ENCODE peak calls at places on chromosomes 5 and 9, in four cellular contexts. E, D, P and V are unnamed samples.

GRCh38 chr5:166093312-166093711 is 2198.1 kb upstream of the WWC1 start:
- DNase-seq in E (no peak), D (no peak), P (no peak), V (no peak)

GRCh38 chr5:115602585-115603125 is 376 bp upstream of the TICAM2 start:
- DNase-seq in E (no peak), D (no peak), P (no peak), V (no peak)

GRCh38 chr5:94893404-94894145 is 275.1 kb downstream of the SLF1 start:
- DNase-seq in E (peak), D (no peak), P (peak), V (peak)

GRCh38 chr5:116944171-116944570 is 369.5 kb upstream of the SEMA6A start:
- DNase-seq in E (no peak), D (peak), P (no peak), V (no peak)

GRCh38 chr5:149878371-149878770 is 66.2 kb downstream of the PDE6A start:
- DNase-seq in E (no peak), D (no peak), P (no peak), V (peak)

GRCh38 chr9:123660691-123661090 is 269.2 kb downstream of the DENND1A start:
- DNase-seq in E (no peak), D (no peak), P (no peak), V (no peak)

GRCh38 chr5:78377056-78377717 is 16.8 kb downstream of the SCAMP1 start:
- DNase-seq in E (no peak), D (no peak), P (peak), V (peak)

GRCh38 chr9:79939819-79940218 is 368.1 kb downstream of the TLE4 start:
- DNase-seq in E (no peak), D (no peak), P (no peak), V (no peak)

GRCh38 chr9:131282688-131283422 is 6.5 kb upstream of the FAM78A start:
- DNase-seq in E (no peak), D (no peak), P (peak), V (no peak)

GRCh38 chr5:173627271-173627670 is 10.8 kb upstream of the BOD1 start:
- DNase-seq in E (no peak), D (no peak), P (no peak), V (no peak)

GRCh38 chr5:126354012-126354856 is 69.0 kb upstream of the GRAMD2B start:
- DNase-seq in E (peak), D (peak), P (peak), V (peak)

DNA sequence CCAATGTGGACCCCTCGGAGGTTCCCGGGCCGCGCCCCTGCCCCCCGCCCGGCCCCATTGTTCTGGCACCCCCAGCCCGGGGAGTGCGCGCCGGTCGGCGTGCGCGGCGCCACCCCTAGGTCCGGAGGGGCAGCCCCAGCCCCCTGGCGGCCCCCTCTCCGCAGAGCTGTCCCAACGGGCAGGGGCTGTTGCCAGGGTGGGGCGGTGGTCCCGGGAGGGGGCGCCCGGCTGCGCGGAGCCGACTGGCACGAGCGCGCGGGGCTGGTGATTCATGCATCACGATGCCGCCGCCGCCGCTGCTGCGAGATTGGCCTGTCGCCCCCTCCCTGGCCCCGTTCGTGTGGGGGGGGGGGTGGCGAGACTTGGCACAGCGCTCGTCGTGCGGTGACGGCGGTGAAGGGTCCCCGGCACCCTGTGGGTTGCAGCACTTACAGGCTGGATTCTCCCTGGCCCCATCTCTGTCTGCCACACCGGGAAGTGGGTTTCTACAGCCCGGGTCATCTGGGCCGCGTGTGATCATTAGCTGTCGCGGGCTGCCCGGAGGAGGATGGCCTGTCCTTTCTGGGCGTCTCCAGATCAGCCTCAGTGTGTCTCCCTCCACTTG is 756 bp downstream of the NCS1 start:
- DNase-seq in E (no peak), D (no peak), P (peak), V (no peak)
- H3K4me3 ChIP-seq in E (peak), D (peak), P (peak), V (peak)

GRCh38 chr5:53481354-53481886 is 991 bp downstream of the FST start:
- DNase-seq in E (no peak), D (no peak), P (peak), V (peak)
- H3K4me3 ChIP-seq in E (peak), D (peak), P (peak), V (peak)

GRCh38 chr5:17817946-17818345 is 183.7 kb downstream of the TAF11L14 start:
- DNase-seq in E (no peak), D (no peak), P (peak), V (no peak)
- H3K4me3 ChIP-seq in E (no peak), D (no peak), P (no peak), V (no peak)

GRCh38 chr5:73443725-73444498 is 4.7 kb downstream of the FOXD1 start:
- DNase-seq in E (no peak), D (no peak), P (peak), V (no peak)

GRCh38 chr5:73444499-73445432 is 3.8 kb downstream of the FOXD1 start:
- DNase-seq in E (no peak), D (no peak), P (peak), V (no peak)

GRCh38 chr5:73447234-73448071 is 1.1 kb downstream of the FOXD1 start:
- DNase-seq in E (no peak), D (no peak), P (peak), V (peak)

GRCh38 chr5:73446631-73447233 is 1.8 kb downstream of the FOXD1 start:
- DNase-seq in E (no peak), D (no peak), P (peak), V (no peak)

DNA sequence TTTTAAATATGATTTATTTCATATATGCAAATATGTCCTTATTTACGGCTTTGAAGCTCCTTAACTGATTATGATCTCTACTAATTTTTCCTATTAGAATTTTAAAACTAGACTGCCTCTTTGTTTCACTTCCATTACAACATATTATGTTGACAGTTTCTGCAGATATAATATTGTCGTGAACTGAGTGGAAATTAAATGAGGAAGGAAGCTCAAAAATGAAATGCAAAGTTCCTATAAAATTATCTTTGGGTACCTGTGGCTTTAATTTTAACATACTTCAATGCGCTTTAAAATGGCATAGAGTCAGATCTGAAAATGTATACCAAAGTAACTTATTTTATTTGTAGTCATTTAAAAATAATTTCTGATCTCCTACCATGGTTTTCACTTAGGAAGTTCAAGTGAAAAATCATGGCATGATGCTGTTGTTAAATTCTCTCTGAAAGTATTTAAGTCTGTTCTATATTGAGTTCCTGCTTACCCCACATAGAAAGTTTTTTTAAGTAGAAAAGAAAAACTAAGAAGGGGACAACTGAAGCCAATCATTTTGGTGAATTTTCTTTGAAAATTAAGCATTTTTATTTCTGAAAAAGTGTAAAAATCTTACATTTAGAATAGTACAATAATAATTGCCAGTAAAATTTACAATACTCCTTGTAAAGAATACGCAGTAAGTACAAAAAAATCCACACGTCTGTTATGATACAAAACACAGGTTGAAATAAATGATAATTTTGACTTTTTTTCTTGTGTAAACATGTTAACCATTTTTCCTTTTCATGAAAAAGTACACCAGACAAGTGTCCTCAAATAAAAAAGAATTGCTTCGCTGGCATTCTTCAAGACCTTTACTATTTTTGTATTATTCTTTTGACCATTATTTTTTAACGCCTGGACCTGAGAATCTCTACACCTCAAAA is 2.6 kb downstream of the FOXD1 start:
- DNase-seq in E (no peak), D (no peak), P (peak), V (no peak)
- H3K4me3 ChIP-seq in E (peak), D (peak), P (peak), V (peak)

GRCh38 chr9:111902396-111903147 is 6.0 kb downstream of the UGCG start:
- DNase-seq in E (no peak), D (no peak), P (peak), V (peak)
- H3K4me3 ChIP-seq in E (no peak), D (peak), P (peak), V (no peak)

DNA sequence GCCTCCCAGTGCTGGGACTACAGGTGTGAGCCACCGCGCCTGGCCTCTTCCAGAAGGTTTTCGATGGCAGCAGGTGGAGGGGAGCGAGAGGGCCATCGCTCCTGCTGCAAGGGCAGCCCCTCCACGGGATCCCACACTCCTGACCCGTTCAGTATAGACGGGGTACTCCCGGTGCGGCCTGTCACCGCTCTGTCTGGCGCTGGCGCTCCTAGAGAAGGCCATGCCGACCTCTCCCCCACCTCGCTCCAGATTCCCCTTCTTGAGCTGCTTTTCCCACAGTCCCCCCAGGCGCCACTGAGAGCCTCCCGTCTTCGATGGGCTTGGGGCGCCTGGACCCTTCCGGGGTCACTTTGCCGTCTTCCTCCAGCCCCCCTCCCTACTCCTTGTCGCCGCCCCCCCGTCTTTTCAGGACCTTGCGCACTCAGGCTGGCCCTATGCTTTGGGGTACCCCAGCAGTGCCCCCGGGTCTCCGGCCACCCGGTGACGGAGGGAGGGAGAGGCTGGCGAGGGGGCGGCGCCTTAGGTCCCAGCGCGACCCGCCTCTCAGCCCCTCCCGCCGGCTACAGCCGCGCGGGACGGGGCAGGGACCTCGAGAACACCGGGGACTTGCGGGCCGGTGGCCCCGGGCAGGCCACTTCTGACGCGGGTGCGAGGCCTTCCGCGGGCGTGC is 4.2 kb upstream of the SQSTM1 start:
- DNase-seq in E (no peak), D (no peak), P (no peak), V (no peak)
- H3K4me3 ChIP-seq in E (no peak), D (peak), P (peak), V (no peak)